ENCODE peak calls at places on chromosomes 13 and 19, in eight cellular contexts. T is CD8-positive, alpha-beta memory T cell; N is upper lobe of right lung; E is heart right ventricle; Z is right atrium auricular region; K is right cardiac atrium; P is thoracic aorta; Y is adrenal gland. Q is an unnamed sample.

GRCh38 chr19:4518345-4519171 is at the start of gene PLIN4:
- DNase-seq in K (peak; percentile 83), N (no peak), Y (no peak), T (no peak), Z (peak; percentile 73), E (peak; percentile 83), P (no peak), Q (no peak)

GRCh38 chr19:3506384-3507340 is 551 bp downstream of the FZR1 start:
- DNase-seq in K (peak; percentile 55), Y (peak; percentile 80), P (no peak), Z (no peak), N (peak; percentile 78), T (peak; percentile 28), E (peak; percentile 33), Q (peak; percentile 11)

GRCh38 chr13:85503797-85504196 is 295.4 kb downstream of the SLITRK6 start:
- DNase-seq in Z (no peak), E (no peak), T (no peak), K (no peak), P (no peak), N (no peak), Y (no peak), Q (no peak)

GRCh38 chr19:8697671-8698432 is 743 bp downstream of the ACTL9 start:
- DNase-seq in P (no peak), Z (no peak), T (no peak), E (no peak), K (peak; percentile 17), N (no peak), Y (no peak), Q (peak; percentile 22)

GRCh38 chr13:112871742-112872141 is 97.3 kb upstream of the MCF2L start:
- DNase-seq in E (no peak), P (no peak), Y (no peak), Z (no peak), N (no peak), T (no peak), K (no peak), Q (no peak)

GRCh38 chr13:27171244-27171829 is at the start of gene USP12:
- DNase-seq in Z (no peak), K (no peak), E (peak; percentile 24), P (peak; percentile 15), Y (no peak), T (peak; percentile 28), N (peak; percentile 77), Q (no peak)

GRCh38 chr19:6381030-6381750 is 5.5 kb upstream of the PSPN start:
- DNase-seq in E (no peak), N (no peak), Z (no peak), Y (no peak), P (no peak), K (no peak), T (no peak), Q (no peak)

GRCh38 chr19:38245826-38246498 is 10.2 kb downstream of the PPP1R14A start:
- DNase-seq in E (no peak), T (no peak), K (peak; percentile 68), N (no peak), Y (no peak), P (peak; percentile 62), Z (no peak), Q (no peak)

GRCh38 chr13:110716235-110716505 is 2.7 kb downstream of the ING1 start:
- DNase-seq in T (no peak), N (no peak), Y (no peak), E (no peak), Z (peak; percentile 74), K (peak; percentile 56), P (no peak), Q (peak; percentile 55)

GRCh38 chr13:72782717-72783116 is 784 bp downstream of the PIBF1 start:
- DNase-seq in N (no peak), T (no peak), Z (no peak), E (no peak), Y (no peak), K (no peak), P (no peak), Q (no peak)

GRCh38 chr13:91776650-91777193 is 378.3 kb downstream of the GPC5 start:
- DNase-seq in N (no peak), K (no peak), T (no peak), P (no peak), Z (no peak), Y (no peak), E (no peak), Q (peak; percentile 40)

GRCh38 chr13:47038196-47038595 is 141.3 kb upstream of the HTR2A start:
- DNase-seq in K (no peak), N (no peak), E (no peak), T (no peak), P (no peak), Z (no peak), Y (no peak), Q (no peak)
- H3K4me1 ChIP-seq in K (no peaks in the 10 kb centered on the region), N (no peaks in the 10 kb centered on the region), E (no peaks in the 10 kb centered on the region), T (no peaks in the 10 kb centered on the region), P (no peaks in the 10 kb centered on the region), Z (no peaks in the 10 kb centered on the region), Y (no peaks in the 10 kb centered on the region), Q (no peaks in the 10 kb centered on the region)

DNA sequence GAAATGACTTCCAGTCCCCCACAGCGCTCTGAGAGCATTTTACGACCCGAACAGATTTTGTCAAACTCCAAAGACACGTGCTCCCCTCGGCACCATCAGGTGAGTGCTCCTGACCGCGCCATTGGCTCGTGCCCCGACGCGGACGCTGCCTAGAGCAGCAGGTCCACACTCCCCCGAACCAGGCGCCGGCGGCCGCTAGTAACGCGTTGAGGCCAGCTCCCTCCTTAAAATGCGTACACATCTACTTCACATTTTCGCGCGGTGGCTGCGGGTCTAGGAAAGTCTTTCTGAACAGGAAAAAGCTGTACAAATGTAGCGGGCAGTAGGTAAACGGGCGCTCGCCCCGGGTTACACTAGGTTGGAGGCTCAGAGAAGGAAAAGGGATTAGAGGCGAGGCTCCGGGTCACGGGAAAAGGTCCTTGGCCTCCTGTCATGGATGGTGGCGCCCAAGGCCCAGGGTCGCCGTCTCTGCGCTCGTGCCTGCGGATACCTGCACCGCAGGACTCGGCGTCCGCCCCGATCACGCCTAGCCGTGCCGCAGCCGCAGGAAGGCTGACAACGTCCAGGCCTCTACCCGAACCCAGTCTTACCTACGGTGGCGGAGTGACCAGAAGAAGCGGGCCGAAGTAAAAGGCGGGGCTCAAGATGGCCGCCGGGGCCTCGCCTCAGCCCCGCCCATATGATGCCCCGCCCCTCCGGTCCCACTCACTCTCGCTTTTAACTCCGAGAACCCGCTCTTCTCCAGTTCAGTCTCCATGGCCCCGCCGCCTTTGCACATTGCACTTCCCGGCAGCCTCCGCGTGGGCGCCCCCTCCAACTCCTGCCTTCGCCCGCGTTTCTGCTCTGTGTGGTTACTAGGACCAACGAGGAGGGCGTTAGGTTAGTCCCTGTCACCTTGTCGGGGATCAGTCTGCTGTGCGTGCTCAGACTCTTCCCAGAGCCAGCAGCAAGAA is at the start of gene ESD:
- DNase-seq in T (peak; percentile 87), P (peak; percentile 93), Z (peak; percentile 95), K (peak; percentile 95), E (peak; percentile 95), Y (peak; percentile 97), N (peak; percentile 97), Q (peak; percentile 91)
- H3K4me3 ChIP-seq in T (peak within 1 kb of the TSS; percentile 91), P (peak within 1 kb of the TSS; percentile 90), Z (peak within 1 kb of the TSS; percentile 77), K (peak within 1 kb of the TSS; percentile 56), E (peak within 1 kb of the TSS; percentile 76), Y (peak within 1 kb of the TSS; percentile 76), N (peak within 1 kb of the TSS; percentile 90), Q (peak within 1 kb of the TSS; percentile 75)

GRCh38 chr19:18961767-18962423 is 20.9 kb upstream of the HOMER3 start:
- DNase-seq in P (no peak), E (no peak), N (no peak), Z (no peak), K (no peak), Y (no peak), T (peak; percentile 11), Q (no peak)

GRCh38 chr19:18960370-18960769 is 19.4 kb upstream of the HOMER3 start:
- DNase-seq in P (no peak), Z (no peak), K (no peak), E (no peak), T (no peak), N (no peak), Y (no peak), Q (no peak)

GRCh38 chr19:18966304-18966703 is 25.3 kb upstream of the HOMER3 start:
- DNase-seq in K (no peak), Z (no peak), Y (no peak), P (no peak), E (no peak), T (no peak), N (no peak), Q (peak; percentile 39)

GRCh38 chr19:18967358-18968146 is 26.5 kb upstream of the HOMER3 start:
- DNase-seq in Z (peak; percentile 80), K (peak; percentile 53), P (peak; percentile 7), Y (peak; percentile 89), E (peak; percentile 65), T (no peak), N (peak; percentile 71), Q (no peak)

DNA sequence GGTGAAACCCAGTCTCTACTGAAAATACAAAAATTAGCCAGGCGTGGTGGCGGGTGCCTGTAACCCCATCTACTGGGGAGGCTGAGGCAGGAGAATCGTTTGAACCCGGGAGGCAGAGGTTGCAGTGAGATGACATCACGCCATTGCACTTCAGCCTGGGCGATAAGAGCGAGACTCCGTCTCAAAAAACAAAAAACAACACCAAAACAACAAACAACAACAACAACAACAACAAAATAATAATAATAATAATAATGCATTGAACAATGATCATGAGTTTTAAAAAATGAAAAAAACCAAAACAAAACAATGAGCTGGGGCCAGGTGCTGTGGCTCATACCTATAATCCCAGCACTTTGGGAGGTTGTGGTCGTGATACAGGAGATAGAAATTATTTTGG is 23.1 kb upstream of the HOMER3 start:
- DNase-seq in Y (no peak), N (no peak), Z (no peak), E (no peak), T (no peak), P (no peak), K (no peak), Q (no peak)
- H3K4me1 ChIP-seq in Y (no peaks in the 10 kb centered on the region), N (peaks cover 13% of the 10 kb centered on the region), Z (no peaks in the 10 kb centered on the region), E (peaks cover 10% of the 10 kb centered on the region), T (no peaks in the 10 kb centered on the region), P (no peaks in the 10 kb centered on the region), K (no peaks in the 10 kb centered on the region), Q (peaks cover 8% of the 10 kb centered on the region)

GRCh38 chr19:16571689-16572331 is 405 bp downstream of the SLC35E1 start:
- DNase-seq in E (no peak), N (no peak), P (no peak), K (no peak), T (no peak), Z (no peak), Y (peak; percentile 71), Q (peak; percentile 32)
- H3K4me3 ChIP-seq in E (peak overlapping the region; percentile 63), N (peak overlapping the region; percentile 84), P (peak overlapping the region; percentile 74), K (peak overlapping the region; percentile 86), T (peak overlapping the region; percentile 72), Z (peak overlapping the region; percentile 67), Y (peak overlapping the region; percentile 32), Q (peak overlapping the region; percentile 57)

Q was measured in HAP-1.